ENCODE peak calls at places on chromosomes 16 and 17, in nine cellular contexts. O is transverse colon; A is heart left ventricle; Q is DND-41; C is GM23248; X is thoracic aorta; T is Peyer's patch; P is ascending aorta; V is effector memory CD4-positive, alpha-beta T cell. N is an unnamed sample. For H3K4me1, the result is how much of the 10 kb centered on the place peaks cover.

GRCh38 chr16:47063011-47063724 is 80.6 kb downstream of the NETO2 start:
- DNase-seq in T (no peak), C (no peak), P (no peak), V (no peak), A (no peak), Q (no peak), O (no peak), X (no peak), N (no peak)

GRCh38 chr17:1264196-1264595 is 6.0 kb upstream of the BHLHA9 start:
- DNase-seq in O (no peak), C (no peak), T (no peak), V (no peak), X (no peak), Q (no peak), P (no peak), A (no peak), N (no peak)

GRCh38 chr17:31321971-31322370 is 549 bp upstream of the EVI2A start:
- DNase-seq in V (peak), A (no peak), P (no peak), C (no peak), X (no peak), T (no peak), O (no peak), Q (no peak), N (peak)

GRCh38 chr17:50909765-50910661 is 43.9 kb upstream of the TOB1 start:
- DNase-seq in O (no peak), A (no peak), X (no peak), P (no peak), T (no peak), C (no peak), Q (peak), V (peak), N (peak)

GRCh38 chr16:75252946-75253911 is 1.8 kb upstream of the BCAR1 start:
- DNase-seq in V (no peak), T (no peak), P (peak), C (peak), A (peak), O (no peak), X (no peak), Q (no peak), N (no peak)

GRCh38 chr17:2250140-2251095 is 53.2 kb downstream of the SMG6 start:
- DNase-seq in A (no peak), T (no peak), C (peak), Q (no peak), P (peak), X (no peak), O (no peak), V (peak), N (no peak)

GRCh38 chr16:48965391-48965790 is 316.2 kb downstream of the CBLN1 start:
- DNase-seq in T (no peak), A (no peak), X (no peak), V (no peak), Q (no peak), O (no peak), P (no peak), C (no peak), N (no peak)

GRCh38 chr16:13332713-13333255 is 431.4 kb downstream of the SHISA9 start:
- DNase-seq in Q (no peak), T (no peak), V (no peak), C (no peak), A (no peak), O (no peak), X (no peak), P (no peak), N (no peak)

GRCh38 chr16:81623365-81624102 is 155.6 kb upstream of the PLCG2 start:
- DNase-seq in Q (peak), O (peak), V (peak), X (no peak), C (peak), T (no peak), A (no peak), P (no peak), N (peak)

GRCh38 chr17:17603895-17604225 is 12.4 kb upstream of the PEMT start:
- DNase-seq in O (no peak), X (no peak), V (no peak), C (no peak), A (no peak), P (no peak), T (no peak), Q (no peak), N (no peak)

GRCh38 chr17:79654960-79655382 is 44.1 kb upstream of the RBFOX3 start:
- DNase-seq in T (no peak), C (no peak), Q (no peak), O (no peak), X (no peak), V (no peak), A (no peak), P (peak), N (no peak)

GRCh38 chr17:64448665-64449512 is at the start of gene MILR1:
- DNase-seq in T (no peak), A (peak), Q (no peak), X (no peak), V (no peak), C (peak), O (peak), P (peak), N (no peak)

GRCh38 chr16:23729503-23730424 is 16.7 kb upstream of the ERN2 start:
- DNase-seq in A (no peak), V (no peak), X (no peak), O (peak), T (peak), P (no peak), Q (peak), C (peak), N (no peak)

GRCh38 chr17:80890551-80890930 is 101.1 kb upstream of the CHMP6 start:
- DNase-seq in O (no peak), T (no peak), Q (no peak), P (no peak), A (no peak), X (no peak), V (no peak), C (no peak), N (peak)

GRCh38 chr17:39579318-39580081 is 28.2 kb downstream of the NEUROD2 start:
- DNase-seq in A (peak), Q (no peak), O (no peak), T (no peak), C (no peak), X (no peak), P (no peak), V (no peak), N (no peak)

GRCh38 chr17:31369266-31369665 is 22.2 kb upstream of the RAB11FIP4 start:
- DNase-seq in O (no peak), V (no peak), A (no peak), P (no peak), X (no peak), C (no peak), T (no peak), Q (no peak), N (no peak)

GRCh38 chr17:36468903-36469635 is 17.4 kb upstream of the ZNHIT3 start:
- DNase-seq in T (no peak), C (no peak), O (no peak), P (no peak), V (no peak), X (no peak), Q (no peak), A (no peak), N (no peak)

GRCh38 chr16:53048139-53048915 is 4.4 kb downstream of the CHD9NB start:
- DNase-seq in V (no peak), X (no peak), A (no peak), P (no peak), O (peak), T (peak), Q (no peak), C (no peak), N (no peak)

GRCh38 chr17:511833-512251 is 159.2 kb upstream of the RPH3AL start:
- DNase-seq in P (no peak), X (no peak), A (no peak), Q (no peak), O (no peak), T (no peak), V (no peak), C (peak), N (no peak)

GRCh38 chr17:65749479-65749878 is 188.0 kb upstream of the AXIN2 start:
- DNase-seq in O (no peak), T (no peak), P (no peak), A (no peak), V (no peak), Q (no peak), C (peak), X (no peak), N (no peak)

GRCh38 chr17:67151717-67152116 is 93.3 kb downstream of the HELZ start:
- DNase-seq in T (no peak), P (no peak), O (no peak), V (no peak), A (no peak), X (no peak), Q (no peak), C (peak), N (no peak)

GRCh38 chr16:3012246-3012645 is 477 bp upstream of the CLDN9 start:
- DNase-seq in T (no peak), V (no peak), Q (no peak), P (no peak), C (no peak), O (no peak), A (no peak), X (no peak), N (no peak)

GRCh38 chr17:67377727-67378443 is 804 bp downstream of the PITPNC1 start:
- DNase-seq in A (peak), Q (peak), V (peak), P (peak), T (peak), C (peak), O (peak), X (no peak), N (peak)

GRCh38 chr16:22054847-22055590 is 37.3 kb upstream of the VWA3A start:
- DNase-seq in Q (no peak), V (no peak), X (no peak), O (no peak), T (no peak), P (no peak), C (no peak), A (no peak), N (no peak)

GRCh38 chr16:20484726-20485125 is 33.4 kb downstream of the ACSM2A start:
- DNase-seq in A (no peak), Q (no peak), C (no peak), P (no peak), X (no peak), T (no peak), V (no peak), O (no peak), N (no peak)

GRCh38 chr16:20485408-20485807 is 34.1 kb downstream of the ACSM2A start:
- DNase-seq in V (no peak), C (no peak), A (no peak), O (no peak), X (no peak), T (no peak), P (no peak), Q (no peak), N (no peak)
- H3K4me1 ChIP-seq in V (under half), C (under half), A (under half), O (under half), X (under half), T (under half), P (under half), Q (under half), N (under half)

DNA sequence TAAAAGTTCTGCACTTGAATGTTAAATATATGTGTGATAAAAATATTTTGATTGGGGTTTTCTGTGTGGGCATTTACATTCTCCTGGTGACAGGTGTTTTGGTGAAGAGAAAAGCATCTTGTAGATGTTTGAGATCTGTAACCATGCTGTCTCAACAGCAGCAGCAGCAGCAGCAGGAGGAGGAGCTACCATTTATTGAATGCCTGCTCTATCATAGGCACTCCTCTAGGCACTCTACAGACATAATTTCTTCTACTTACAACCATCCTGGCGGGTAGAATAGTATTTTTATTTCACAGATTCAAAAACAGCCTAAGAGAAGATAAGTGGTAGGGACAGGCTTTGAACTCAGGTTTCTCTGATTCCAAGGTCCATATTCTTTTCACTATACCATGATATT is 159.7 kb upstream of the TBX2 start:
- DNase-seq in C (no peak), A (no peak), X (no peak), T (no peak), P (no peak), Q (no peak), V (no peak), O (no peak), N (no peak)
- H3K4me3 ChIP-seq in C (no peak), A (no peak), X (no peak), T (no peak), P (no peak), Q (no peak), V (no peak), O (no peak), N (no peak)

DNA sequence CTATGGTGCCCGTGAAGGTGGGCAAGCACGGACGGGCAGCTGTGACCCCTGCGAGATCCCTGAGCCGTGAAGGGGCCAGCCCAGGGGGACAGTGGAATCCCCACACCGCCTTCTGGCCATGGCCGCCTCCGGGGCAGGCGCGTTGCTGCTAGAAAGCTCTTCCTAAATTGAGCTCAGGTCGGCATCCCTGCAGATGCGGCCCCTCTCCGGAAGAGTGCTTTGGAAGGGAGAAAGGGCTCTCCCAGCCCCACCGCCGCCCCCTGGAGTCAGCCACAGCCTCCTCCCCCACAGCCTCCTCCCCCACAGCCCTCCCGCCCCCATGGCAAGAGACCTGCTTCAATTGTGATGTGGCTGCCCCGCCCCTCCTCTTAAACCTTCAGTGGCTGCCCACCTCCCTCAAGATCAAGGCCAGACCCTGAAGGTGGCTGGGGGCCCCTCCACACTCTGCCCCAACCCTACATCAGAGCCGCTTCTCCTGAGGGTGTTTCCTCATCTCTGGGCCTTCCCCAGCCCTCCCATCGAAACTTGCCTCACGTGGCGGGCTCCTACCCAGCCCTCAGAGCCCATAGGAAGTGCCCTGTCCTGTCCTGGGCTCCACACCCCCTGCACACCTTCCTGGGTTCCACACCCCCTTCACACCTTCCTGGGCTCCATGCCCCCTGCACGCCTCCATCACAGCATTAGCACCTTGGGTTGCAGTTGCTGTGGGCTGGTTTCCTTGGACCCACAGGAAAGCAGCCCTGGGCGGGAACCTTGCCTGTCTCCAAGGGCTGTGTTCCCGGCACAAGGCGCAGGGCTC is 5.5 kb upstream of the CBFA2T3 start:
- DNase-seq in T (no peak), C (no peak), O (no peak), Q (no peak), X (no peak), P (no peak), A (no peak), V (no peak), N (no peak)
- H3K27ac ChIP-seq in T (peak), C (no peak), O (no peak), Q (no peak), X (no peak), P (no peak), A (no peak), V (no peak), N (no peak)

DNA sequence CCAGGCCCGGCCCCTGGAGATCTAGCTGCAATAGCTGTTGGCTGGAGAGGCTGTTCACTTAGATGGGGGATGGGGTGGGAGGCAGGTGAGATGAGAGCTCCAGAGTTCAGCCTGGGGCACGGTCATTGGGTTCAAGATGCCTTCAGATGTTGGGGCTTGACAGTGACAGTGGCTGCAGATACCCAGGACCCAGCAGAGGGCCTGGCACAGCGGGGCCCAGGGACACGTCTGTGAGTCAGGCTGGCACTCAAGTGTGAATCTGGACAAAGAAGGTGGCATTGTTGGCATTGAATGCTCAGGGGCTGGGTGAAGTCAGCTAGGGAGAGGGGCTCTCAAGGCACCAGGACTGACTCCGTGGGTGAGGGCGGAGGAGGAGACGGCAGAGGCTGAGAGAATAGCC is 328.1 kb downstream of the SEC14L1 start:
- DNase-seq in O (no peak), A (no peak), P (no peak), X (no peak), C (no peak), V (no peak), T (no peak), Q (no peak), N (no peak)
- H3K4me1 ChIP-seq in O (half or more), A (half or more), P (under half), X (under half), C (half or more), V (half or more), T (half or more), Q (half or more), N (half or more)

DNA sequence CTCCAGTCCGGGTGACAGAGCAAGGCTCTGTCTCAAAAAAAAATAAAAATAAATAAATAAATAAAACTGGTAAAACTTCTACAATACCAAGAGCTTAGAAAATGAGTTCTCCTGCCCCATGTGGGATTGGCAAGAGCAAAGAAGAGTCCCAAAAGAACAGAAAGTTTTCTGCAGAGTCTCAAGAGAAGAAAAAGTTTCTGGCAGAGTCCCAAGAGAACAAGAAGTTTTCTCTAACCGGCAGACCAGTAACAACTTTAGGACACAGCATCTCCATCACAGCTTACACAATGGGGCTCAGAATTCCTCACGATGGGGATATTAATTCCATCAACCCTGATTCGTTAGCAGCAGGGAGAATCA is 1.1 kb downstream of the SLC39A11 start:
- DNase-seq in P (no peak), Q (no peak), O (no peak), T (no peak), C (peak), A (no peak), X (no peak), V (no peak), N (no peak)
- H3K4me3 ChIP-seq in P (peak), Q (peak), O (no peak), T (peak), C (peak), A (peak), X (peak), V (peak), N (peak)

DNA sequence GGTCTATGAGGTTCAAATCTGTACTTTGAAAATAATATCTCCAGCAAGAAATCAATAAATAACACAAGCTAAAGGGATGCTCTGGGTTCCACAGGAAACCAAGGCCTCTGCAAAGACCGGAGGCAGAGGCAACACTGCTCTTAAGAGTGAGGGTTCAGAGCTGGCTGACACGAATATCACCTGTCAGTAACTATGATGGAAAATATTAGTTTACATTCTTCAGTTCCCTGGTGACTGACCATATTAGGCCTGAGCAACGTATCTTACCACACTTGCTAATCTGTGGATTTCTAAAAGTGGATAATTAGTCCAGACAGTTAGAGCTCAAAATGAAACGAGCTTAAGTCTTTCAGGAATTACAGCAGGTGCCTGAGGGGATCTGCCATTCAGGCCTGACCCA is 459.3 kb downstream of the HS3ST3B1 start:
- DNase-seq in Q (no peak), V (no peak), T (no peak), C (no peak), X (no peak), O (no peak), A (no peak), P (no peak), N (no peak)
- H3K27ac ChIP-seq in Q (no peak), V (no peak), T (no peak), C (no peak), X (no peak), O (no peak), A (no peak), P (no peak), N (no peak)

GRCh38 chr17:55272711-55273578 is 8.2 kb downstream of the HLF start:
- DNase-seq in C (no peak), P (no peak), A (no peak), V (no peak), X (no peak), Q (no peak), T (no peak), O (no peak), N (no peak)

GRCh38 chr17:55271958-55272710 is 7.4 kb downstream of the HLF start:
- DNase-seq in P (no peak), T (no peak), O (no peak), A (no peak), V (no peak), Q (no peak), C (no peak), X (no peak), N (no peak)

GRCh38 chr17:55275894-55276804 is 11.4 kb downstream of the HLF start:
- DNase-seq in C (peak), T (no peak), X (peak), O (no peak), P (peak), V (no peak), A (peak), Q (no peak), N (no peak)

GRCh38 chr17:55274371-55275255 is 9.9 kb downstream of the HLF start:
- DNase-seq in X (no peak), P (no peak), V (no peak), T (no peak), O (no peak), A (no peak), Q (no peak), C (no peak), N (no peak)

GRCh38 chr17:55273579-55274370 is 9.0 kb downstream of the HLF start:
- DNase-seq in A (peak), Q (no peak), T (no peak), X (peak), P (peak), C (peak), O (peak), V (no peak), N (no peak)
- H3K4me1 ChIP-seq in A (under half), Q (under half), T (under half), X (half or more), P (under half), C (under half), O (under half), V (under half), N (under half)

GRCh38 chr17:6254036-6254435 is 180.9 kb downstream of the AIPL1 start:
- DNase-seq in X (no peak), P (no peak), Q (no peak), V (no peak), T (no peak), C (no peak), A (no peak), O (no peak), N (no peak)

GRCh38 chr17:6257339-6257738 is 177.6 kb downstream of the AIPL1 start:
- DNase-seq in Q (no peak), C (no peak), T (no peak), V (no peak), A (no peak), O (no peak), P (no peak), X (no peak), N (no peak)

GRCh38 chr17:6259899-6260298 is 175.0 kb downstream of the AIPL1 start:
- DNase-seq in V (no peak), A (no peak), P (no peak), O (no peak), T (no peak), C (no peak), X (no peak), Q (no peak), N (no peak)

GRCh38 chr17:6249747-6250146 is 179.6 kb downstream of the WSCD1 start:
- DNase-seq in A (no peak), T (no peak), V (no peak), O (no peak), Q (no peak), P (no peak), C (no peak), X (no peak), N (no peak)

GRCh38 chr17:6255331-6255730 is 179.6 kb downstream of the AIPL1 start:
- DNase-seq in V (no peak), A (no peak), Q (no peak), O (no peak), C (no peak), P (no peak), T (no peak), X (no peak), N (no peak)
- H3K4me3 ChIP-seq in V (no peak), A (no peak), Q (no peak), O (no peak), C (no peak), P (no peak), T (no peak), X (no peak), N (no peak)